ENCODE peak calls at places on chromosomes 7 and 10, in five cellular contexts. V is BJ, B is prostate gland, D is lower lobe of right lung, R is cardiac muscle cell. T is an unnamed sample.

GRCh38 chr7:5687936-5688673 is 93.4 kb downstream of the RNF216 start:
- DNase-seq in V (no peak), D (no peak), B (no peak), R (no peak), T (no peak)

GRCh38 chr10:101065479-101066145 is 3.8 kb downstream of the KAZALD1 start:
- DNase-seq in B (no peak), R (no peak), V (no peak), D (no peak), T (no peak)

GRCh38 chr7:47418910-47419309 is 163.0 kb downstream of the TNS3 start:
- DNase-seq in B (no peak), R (no peak), D (no peak), V (no peak), T (peak; percentile 72)

GRCh38 chr7:28156401-28156800 is 24.2 kb downstream of the JAZF1 start:
- DNase-seq in R (no peak), V (no peak), B (no peak), D (no peak), T (no peak)

GRCh38 chr7:157622408-157623221 is 285.8 kb downstream of the DNAJB6 start:
- DNase-seq in B (no peak), R (no peak), V (no peak), D (no peak), T (no peak)

GRCh38 chr10:102509387-102509786 is 5.6 kb downstream of the SUFU start:
- DNase-seq in V (peak; percentile 27), R (no peak), D (no peak), B (peak; percentile 28), T (no peak)

GRCh38 chr7:43766564-43766963 is 8.1 kb downstream of the BLVRA start:
- DNase-seq in R (peak; percentile 28), B (no peak), V (no peak), D (no peak), T (no peak)

GRCh38 chr7:4151926-4152549 is 530.1 kb upstream of the FOXK1 start:
- DNase-seq in D (no peak), R (no peak), B (peak; percentile 53), V (no peak), T (no peak)

GRCh38 chr7:149741629-149742028 is 31.8 kb downstream of the ZNF467 start:
- DNase-seq in R (no peak), B (no peak), V (no peak), D (peak; percentile 39), T (no peak)

GRCh38 chr10:93859049-93859655 is 34.6 kb upstream of the SLC35G1 start:
- DNase-seq in B (no peak), D (no peak), V (no peak), R (no peak), T (no peak)
- TF ChIP-seq CTCF in B (peak; percentile 28), D (peak; percentile 51), V (peak; percentile 41), R (peak; percentile 25), T (no peak)

GRCh38 chr7:20282960-20283359 is 47.7 kb upstream of the ITGB8 start:
- DNase-seq in R (no peak), D (no peak), B (no peak), V (no peak), T (no peak)

GRCh38 chr7:20284398-20285143 is 46.1 kb upstream of the ITGB8 start:
- DNase-seq in B (no peak), R (no peak), D (no peak), V (no peak), T (no peak)

GRCh38 chr7:20280475-20281351 is 50.0 kb upstream of the ITGB8 start:
- DNase-seq in V (peak; percentile 52), B (no peak), R (no peak), D (no peak), T (no peak)

GRCh38 chr7:20283385-20283784 is 47.3 kb upstream of the ITGB8 start:
- DNase-seq in D (no peak), R (no peak), B (no peak), V (no peak), T (no peak)

DNA sequence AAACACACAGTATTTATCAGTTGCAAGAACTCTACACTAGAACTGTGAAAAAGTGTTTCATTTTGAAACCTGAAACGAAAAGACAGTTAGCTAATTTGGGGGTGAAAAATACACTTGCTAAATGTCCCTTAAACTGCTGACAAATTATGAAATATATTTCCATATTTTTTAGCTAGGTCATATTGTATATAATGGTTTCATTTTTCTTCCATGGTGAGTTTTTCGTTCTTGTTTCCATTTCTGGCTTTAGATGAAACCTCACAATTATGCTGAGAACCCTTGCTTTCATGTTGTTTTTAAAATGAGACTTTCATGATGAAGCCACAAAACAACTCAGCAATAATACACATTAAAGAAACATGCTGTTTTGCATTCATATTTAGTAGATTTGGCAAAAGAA is 46.7 kb upstream of the ITGB8 start:
- DNase-seq in R (no peak), V (no peak), B (no peak), D (no peak), T (no peak)
- H3K4me3 ChIP-seq in R (no peak overlapping the region), V (no peak overlapping the region), B (no peak overlapping the region), D (no peak overlapping the region), T (no peak overlapping the region)

GRCh38 chr10:104037261-104037951 is 48.3 kb downstream of the COL17A1 start:
- DNase-seq in D (no peak), V (no peak), B (no peak), R (no peak), T (no peak)
- H3K36me3 ChIP-seq in D (peaks cover 2% of the 10 kb centered on the region), V (no peaks in the 10 kb centered on the region), B (no peaks in the 10 kb centered on the region), R (no peaks in the 10 kb centered on the region), T (no peaks in the 10 kb centered on the region)

GRCh38 chr10:115093776-115094361 is 704 bp downstream of the ATRNL1 start:
- DNase-seq in R (peak; percentile 23), V (no peak), B (no peak), D (no peak), T (no peak)
- TF ChIP-seq CTCF in R (peak; percentile 8), V (peak; percentile 8), B (no peak), D (no peak), T (peak; percentile 31)

DNA sequence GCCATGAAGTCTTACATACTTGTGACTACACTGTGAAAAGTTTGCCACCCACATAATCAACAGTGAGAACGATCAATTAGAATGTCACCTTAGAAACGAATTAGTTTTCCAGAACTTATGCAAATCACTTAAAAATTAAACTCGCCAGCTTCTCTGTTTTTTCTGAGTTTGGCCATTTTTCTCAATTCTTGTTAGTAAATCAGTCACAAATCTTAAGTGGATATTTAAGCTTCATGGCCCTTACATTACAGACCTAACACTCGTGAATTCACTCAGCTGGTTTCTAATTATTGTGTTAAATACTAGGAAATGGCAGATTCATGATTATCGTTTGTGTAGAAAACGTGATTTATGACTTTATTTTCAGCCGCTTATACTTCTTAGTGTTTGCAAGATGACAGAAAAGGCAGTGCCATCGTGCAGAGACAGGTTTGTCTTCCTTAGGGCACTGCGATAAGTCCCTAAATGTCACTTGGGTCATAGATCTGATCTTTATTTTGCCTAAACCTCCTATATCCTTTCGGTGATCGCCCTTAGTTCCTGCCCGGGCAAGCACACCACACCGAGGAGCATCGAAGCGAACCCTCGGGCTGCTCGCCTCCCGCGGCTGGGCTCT is 605 bp upstream of the CELF2 start:
- DNase-seq in D (no peak), B (peak; percentile 12), R (no peak), V (no peak), T (no peak)
- H3K4me3 ChIP-seq in D (peak overlapping the region; percentile 59), B (peak overlapping the region; percentile 61), R (peak overlapping the region; percentile 66), V (peak overlapping the region; percentile 45), T (peak overlapping the region; percentile 65)